ENCODE peak calls at places on chromosomes 6 and 20, in five cellular contexts. T is HEK293T, L is MM.1S, G is ACHN, P is keratinocyte. N is an unnamed sample.

GRCh38 chr6:107491791-107492674 is 2.1 kb downstream of the SOBP start:
- DNase-seq in T (no peak), L (no peak), G (no peak), P (no peak), N (no peak)

GRCh38 chr6:3884007-3884745 is 35.0 kb downstream of the FAM50B start:
- DNase-seq in T (no peak), L (no peak), G (peak; percentile 50), P (peak; percentile 5), N (no peak)

GRCh38 chr6:36353411-36353915 is 16.8 kb upstream of the BNIP5 start:
- DNase-seq in T (no peak), L (no peak), G (no peak), P (no peak), N (no peak)

GRCh38 chr6:31400467-31401289 is 2.7 kb upstream of the MICA start:
- DNase-seq in T (no peak), L (peak; percentile 72), G (peak; percentile 71), P (peak; percentile 61), N (peak; percentile 89)

GRCh38 chr6:71886184-71887005 is at the start of gene RIMS1:
- DNase-seq in T (peak; percentile 62), L (peak; percentile 57), G (peak; percentile 2), P (no peak), N (no peak)

GRCh38 chr6:35468980-35469710 is 944 bp downstream of the RPL10A start:
- DNase-seq in T (no peak), L (no peak), G (no peak), P (no peak), N (no peak)

GRCh38 chr6:66508433-66508832 is 801.4 kb upstream of the EYS start:
- DNase-seq in T (no peak), L (no peak), G (no peak), P (no peak), N (peak; percentile 14)

GRCh38 chr6:20830576-20830975 is 296.3 kb downstream of the CDKAL1 start:
- DNase-seq in T (no peak), L (no peak), G (no peak), P (no peak), N (no peak)

GRCh38 chr6:66897576-66897975 is 1190.5 kb upstream of the EYS start:
- DNase-seq in T (no peak), L (no peak), G (peak; percentile 3), P (peak; percentile 90), N (peak; percentile 98)

GRCh38 chr6:79894939-79895338 is 52.4 kb downstream of the ELOVL4 start:
- DNase-seq in T (no peak), L (no peak), G (no peak), P (peak; percentile 48), N (no peak)

GRCh38 chr6:168363811-168364792 is 44.5 kb upstream of the DACT2 start:
- DNase-seq in T (no peak), L (no peak), G (no peak), P (no peak), N (no peak)

GRCh38 chr20:21353236-21353635 is 44.1 kb downstream of the NKX2-4 start:
- DNase-seq in T (no peak), L (no peak), G (peak; percentile 42), P (no peak), N (no peak)

GRCh38 chr6:150907385-150907784 is 41.9 kb downstream of the MTHFD1L start:
- DNase-seq in T (no peak), L (no peak), G (no peak), P (no peak), N (no peak)

GRCh38 chr20:44392776-44393607 is 37.5 kb downstream of the HNF4A start:
- DNase-seq in T (no peak), L (no peak), G (no peak), P (no peak), N (no peak)

GRCh38 chr6:121436966-121437756 is 1.7 kb downstream of the GJA1 start:
- DNase-seq in T (peak; percentile 56), L (peak; percentile 23), G (peak; percentile 46), P (no peak), N (no peak)

GRCh38 chr6:5361371-5361770 is 100.1 kb downstream of the FARS2 start:
- DNase-seq in T (no peak), L (no peak), G (no peak), P (no peak), N (no peak)

GRCh38 chr6:68391953-68392352 is 243.1 kb upstream of the ADGRB3 start:
- DNase-seq in T (no peak), L (no peak), G (no peak), P (no peak), N (no peak)

GRCh38 chr20:31710423-31711250 is 12.0 kb downstream of the BCL2L1 start:
- DNase-seq in T (no peak), L (peak; percentile 81), G (no peak), P (peak; percentile 83), N (no peak)

N was measured in MV-4-11.